ENCODE peak calls at places on chromosomes 1 and 21, in seven cellular contexts. R is cardiac fibroblast; G is foreskin fibroblast; C is lung; A is right lobe of liver; Q is neural progenitor cell; H is CD8-positive, alpha-beta T cell. U is an unnamed sample.

GRCh38 chr1:80059940-80060339 is 1053.4 kb upstream of the ADGRL4 start:
- DNase-seq in Q (no peak), C (no peak), R (peak), H (no peak), A (no peak), G (no peak), U (peak)

GRCh38 chr1:147541672-147542548 is 609 bp downstream of the BCL9 start:
- DNase-seq in H (peak), G (peak), C (no peak), Q (peak), A (peak), R (peak), U (peak)

GRCh38 chr1:16242556-16243407 is 5.8 kb upstream of the CPLANE2 start:
- DNase-seq in G (no peak), R (no peak), Q (no peak), H (no peak), A (no peak), C (no peak), U (no peak)

GRCh38 chr1:70024272-70024671 is 181.1 kb downstream of the LRRC40 start:
- DNase-seq in R (no peak), Q (no peak), G (no peak), C (no peak), H (no peak), A (no peak), U (no peak)

GRCh38 chr1:17618558-17619247 is 79.2 kb downstream of the ARHGEF10L start:
- DNase-seq in Q (no peak), H (no peak), G (no peak), R (no peak), C (no peak), A (no peak), U (no peak)

GRCh38 chr1:192747942-192748341 is 60.9 kb upstream of the RGS2 start:
- DNase-seq in Q (no peak), R (peak), C (no peak), G (peak), H (no peak), A (no peak), U (peak)

GRCh38 chr1:219805191-219805590 is 123.2 kb downstream of the SLC30A10 start:
- DNase-seq in G (no peak), H (no peak), Q (no peak), R (no peak), A (no peak), C (no peak), U (no peak)

GRCh38 chr1:99265124-99265523 is 832 bp downstream of the PLPPR4 start:
- DNase-seq in A (no peak), R (no peak), C (no peak), G (no peak), H (no peak), Q (no peak), U (no peak)

GRCh38 chr1:201447911-201448871 is 20.8 kb downstream of the PHLDA3 start:
- DNase-seq in Q (peak), C (peak), G (peak), H (peak), R (peak), A (peak), U (peak)

GRCh38 chr1:89525169-89525855 is 683 bp downstream of the LRRC8B start:
- DNase-seq in R (no peak), G (peak), H (peak), A (peak), C (peak), Q (peak), U (peak)

GRCh38 chr1:19799877-19800804 is at the start of gene TMCO4:
- DNase-seq in A (peak), C (peak), R (peak), H (peak), Q (peak), G (peak), U (peak)

GRCh38 chr1:902023-902422 is 21.7 kb upstream of the SAMD11 start:
- DNase-seq in A (peak), H (no peak), R (no peak), G (no peak), Q (no peak), C (no peak), U (no peak)

GRCh38 chr1:235532350-235532749 is 28.1 kb upstream of the B3GALNT2 start:
- DNase-seq in H (no peak), Q (no peak), G (peak), R (peak), C (no peak), A (no peak), U (peak)

GRCh38 chr21:42830456-42831455 is 48.6 kb downstream of the WDR4 start:
- DNase-seq in A (peak), G (no peak), Q (no peak), H (no peak), R (no peak), C (no peak), U (no peak)

GRCh38 chr1:116495534-116495933 is 75.3 kb downstream of the CD58 start:
- DNase-seq in C (no peak), H (no peak), G (peak), A (peak), R (no peak), Q (no peak), U (no peak)

GRCh38 chr1:5915587-5916571 is 76.3 kb downstream of the NPHP4 start:
- DNase-seq in G (peak), R (peak), Q (peak), A (peak), C (no peak), H (no peak), U (peak)

GRCh38 chr21:17250651-17251294 is 262.1 kb upstream of the CXADR start:
- DNase-seq in H (no peak), G (peak), C (no peak), Q (no peak), R (peak), A (no peak), U (peak)

GRCh38 chr1:47776554-47777156 is 220.5 kb downstream of the TRABD2B start:
- DNase-seq in Q (peak), R (no peak), C (no peak), G (no peak), A (no peak), H (no peak), U (no peak)

GRCh38 chr1:168469690-168470089 is 74.1 kb downstream of the XCL2 start:
- DNase-seq in H (peak), G (peak), Q (no peak), C (no peak), R (peak), A (peak), U (peak)

GRCh38 chr1:234498448-234499118 is 19.6 kb upstream of the TARBP1 start:
- DNase-seq in G (no peak), R (no peak), A (no peak), C (no peak), Q (no peak), H (no peak), U (peak)

GRCh38 chr1:73978964-73979363 is 219.0 kb downstream of the LRRIQ3 start:
- DNase-seq in A (no peak), H (no peak), Q (no peak), G (no peak), C (no peak), R (no peak), U (no peak)

GRCh38 chr1:78472251-78472620 is 18.5 kb upstream of the PTGFR start:
- DNase-seq in Q (no peak), G (peak), C (no peak), H (no peak), R (peak), A (no peak), U (no peak)
- H3K4me3 ChIP-seq in Q (no peak), G (no peak), C (no peak), H (no peak), R (no peak), A (no peak), U (no peak)

GRCh38 chr1:214504330-214504729 is 47.1 kb downstream of the PTPN14 start:
- DNase-seq in Q (no peak), G (no peak), A (no peak), C (no peak), H (no peak), R (no peak), U (no peak)

GRCh38 chr1:214506972-214507431 is 44.4 kb downstream of the PTPN14 start:
- DNase-seq in A (no peak), H (no peak), R (no peak), G (no peak), C (no peak), Q (peak), U (peak)

GRCh38 chr1:214500349-214501055 is 50.9 kb downstream of the PTPN14 start:
- DNase-seq in Q (peak), R (no peak), H (no peak), C (no peak), G (peak), A (no peak), U (no peak)

GRCh38 chr1:214503553-214503952 is 47.8 kb downstream of the PTPN14 start:
- DNase-seq in R (peak), Q (no peak), A (no peak), G (no peak), H (no peak), C (no peak), U (peak)

DNA sequence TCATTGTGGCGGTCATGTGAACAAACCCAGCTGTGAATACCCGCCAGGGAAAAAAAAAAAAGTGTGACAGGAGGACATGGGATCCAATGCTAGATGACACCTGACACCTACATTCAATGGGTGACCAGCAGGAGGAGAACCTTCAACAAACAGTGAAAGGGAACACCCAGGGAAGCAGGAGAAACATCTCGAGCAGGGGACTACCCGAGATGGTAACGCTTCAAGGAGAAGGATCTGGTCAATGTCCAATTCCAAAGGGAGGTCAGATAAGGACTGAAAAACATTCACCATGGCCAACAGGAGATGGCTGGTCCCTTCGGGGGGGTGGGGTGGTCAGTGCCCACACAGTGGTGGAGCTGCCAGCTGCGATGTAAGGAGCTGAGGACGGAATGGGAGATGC is 46.3 kb downstream of the PTPN14 start:
- DNase-seq in H (no peak), A (no peak), R (no peak), Q (no peak), G (no peak), C (no peak), U (no peak)
- TF ChIP-seq CTCF in H (no peak), A (no peak), R (no peak), Q (no peak), G (no peak), C (no peak), U (no peak)

GRCh38 chr1:173861731-173862145 is 6.1 kb downstream of the GAS5 start:
- DNase-seq in Q (no peak), C (no peak), H (no peak), R (no peak), A (no peak), G (peak), U (no peak)

GRCh38 chr1:173862769-173863223 is 5.0 kb downstream of the GAS5 start:
- DNase-seq in A (no peak), C (no peak), H (no peak), G (peak), Q (no peak), R (no peak), U (no peak)

GRCh38 chr1:173864179-173864867 is 3.5 kb downstream of the GAS5 start:
- DNase-seq in G (no peak), H (no peak), C (no peak), Q (no peak), A (no peak), R (no peak), U (no peak)

GRCh38 chr1:173865468-173866164 is 2.2 kb downstream of the GAS5 start:
- DNase-seq in G (peak), H (no peak), Q (no peak), A (no peak), R (no peak), C (no peak), U (no peak)

GRCh38 chr1:173863224-173864151 is 4.3 kb downstream of the GAS5 start:
- DNase-seq in A (no peak), Q (no peak), H (no peak), R (no peak), G (peak), C (no peak), U (no peak)
- H3K4me3 ChIP-seq in A (no peak), Q (no peak), H (no peak), R (no peak), G (no peak), C (no peak), U (no peak)

GRCh38 chr1:40862008-40862863 is at the start of gene CITED4:
- DNase-seq in A (peak), Q (peak), C (peak), H (peak), G (peak), R (peak), U (peak)
- TF ChIP-seq CTCF in A (peak), Q (peak), C (no peak), H (no peak), G (no peak), R (peak), U (no peak)